ENCODE peak calls at places on chromosomes 4 and X, in four cellular contexts. G is lower leg skin, X is NB4, S is K562. R is an unnamed sample.

GRCh38 chr4:146073517-146073916 is 102.0 kb upstream of the LSM6 start:
- DNase-seq in G (no peak), X (no peak), S (no peak), R (no peak)

GRCh38 chrX:11899091-11899490 is 141.1 kb downstream of the MSL3 start:
- DNase-seq in G (no peak), X (no peak), S (no peak), R (no peak)

GRCh38 chrX:84475101-84475500 is 27.2 kb downstream of the HDX start:
- DNase-seq in G (no peak), X (no peak), S (no peak), R (no peak)

GRCh38 chr4:119678761-119679160 is 50.2 kb upstream of the PDE5A start:
- DNase-seq in G (no peak), X (no peak), S (no peak), R (no peak)

GRCh38 chr4:132203618-132204017 is 945.5 kb upstream of the PCDH10 start:
- DNase-seq in G (no peak), X (no peak), S (no peak), R (no peak)

GRCh38 chr4:98529970-98530569 is 128.3 kb downstream of the TSPAN5 start:
- DNase-seq in G (no peak), X (no peak), S (no peak), R (no peak)

GRCh38 chrX:120560405-120560841 is 339 bp downstream of the CUL4B start:
- DNase-seq in G (peak; percentile 19), X (peak; percentile 47), S (no peak), R (no peak)

GRCh38 chr4:107380836-107381438 is 339.1 kb downstream of the PAPSS1 start:
- DNase-seq in G (no peak), X (no peak), S (no peak), R (peak; percentile 16)

GRCh38 chrX:758917-759316 is 128.3 kb downstream of the SHOX start:
- DNase-seq in G (no peak), X (no peak), S (no peak), R (no peak)

GRCh38 chr4:99200148-99200547 is 18.9 kb downstream of the ADH6 start:
- DNase-seq in G (no peak), X (no peak), S (no peak), R (no peak)

GRCh38 chrX:13201605-13202219 is 118.1 kb downstream of the ATXN3L start:
- DNase-seq in G (no peak), X (no peak), S (no peak), R (no peak)

GRCh38 chr4:30821891-30822612 is 101.9 kb downstream of the PCDH7 start:
- DNase-seq in G (no peak), X (no peak), S (no peak), R (no peak)

GRCh38 chrX:152212969-152213368 is 74.6 kb upstream of the MAGEA10 start:
- DNase-seq in G (no peak), X (no peak), S (no peak), R (no peak)
- TF ChIP-seq POLR2A in G (no peak), X (no peak), S (no peak), R (no peak)

DNA sequence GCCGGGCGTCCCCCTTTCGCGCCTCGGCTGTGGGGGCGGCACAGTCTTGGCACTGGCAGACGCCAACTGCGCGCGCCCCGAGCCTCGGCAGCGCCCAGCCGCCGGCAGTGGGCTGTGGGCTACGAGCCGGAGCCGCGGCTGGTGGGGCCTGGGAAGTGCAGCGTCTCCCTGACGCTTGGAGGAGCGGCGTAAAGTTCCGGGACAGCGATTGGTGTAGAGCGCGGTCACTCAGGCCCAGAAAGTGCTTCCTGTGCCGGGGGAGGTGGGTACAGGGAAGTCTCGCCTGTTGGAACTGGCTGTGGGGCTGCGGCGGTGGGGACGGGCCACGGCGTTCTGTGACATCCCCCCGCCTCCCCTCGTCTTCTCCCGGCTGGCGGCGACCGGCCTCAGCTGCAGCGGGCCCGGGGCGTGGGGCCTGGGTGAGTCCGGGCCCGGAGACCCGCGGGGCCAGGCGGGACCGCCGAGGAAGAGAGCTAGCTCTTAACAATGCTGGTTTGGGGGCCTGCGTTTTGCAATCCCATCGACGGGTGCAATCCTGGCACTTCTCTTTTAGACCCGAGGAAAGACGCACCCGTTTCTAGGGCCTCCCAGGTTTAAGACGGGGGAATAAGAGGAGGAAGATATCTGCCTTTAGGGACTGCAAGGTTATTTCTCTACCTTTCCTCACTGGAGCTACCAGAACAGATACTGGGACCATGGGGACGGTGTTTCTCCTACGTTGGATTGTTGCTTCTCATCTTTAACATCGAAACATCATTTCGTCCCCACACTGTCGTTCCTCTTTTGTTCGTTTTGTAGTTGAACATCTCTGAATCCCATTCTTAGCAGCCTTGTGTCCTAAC is at the start of the genes RWDD4 and TRAPPC11:
- DNase-seq in G (peak; percentile 97), X (peak; percentile 99), S (peak; percentile 96), R (peak; percentile 99)
- TF ChIP-seq CTCF in G (peak; percentile 31), X (no peak), S (peak; percentile 5), R (no peak)

GRCh38 chr4:88009871-88010270 is 2.4 kb downstream of the PKD2 start:
- DNase-seq in G (no peak), X (no peak), S (no peak), R (no peak)

GRCh38 chr4:88008624-88009235 is 1.3 kb downstream of the PKD2 start:
- DNase-seq in G (no peak), X (peak; percentile 38), S (no peak), R (no peak)

GRCh38 chr4:88006956-88007303 is 505 bp upstream of the PKD2 start:
- DNase-seq in G (no peak), X (no peak), S (no peak), R (no peak)

GRCh38 chr4:88008133-88008621 is 742 bp downstream of the PKD2 start:
- DNase-seq in G (no peak), X (peak; percentile 57), S (no peak), R (peak; percentile 58)

GRCh38 chr4:88007304-88008132 is at the start of gene PKD2:
- DNase-seq in G (peak; percentile 81), X (peak; percentile 80), S (peak; percentile 85), R (peak; percentile 89)
- TF ChIP-seq POLR2A in G (no peak), X (peak; percentile 72), S (no peak), R (no peak)

GRCh38 chr4:153131478-153132069 is 72.7 kb upstream of the TRIM2 start:
- DNase-seq in G (no peak), X (no peak), S (no peak), R (no peak)
- TF ChIP-seq CTCF in G (no peak), X (no peak), S (peak; percentile 11), R (no peak)